ENCODE peak calls at places on chromosome 1, in seven cellular contexts. One of them, this sample, is unnamed.

GRCh38 chr1:938088-938683 is 14.5 kb downstream of the SAMD11 start:
- DNase-seq in AG08396: no peak
- DNase-seq in activated CD4-positive, alpha-beta T cell treated with anti-CD3 and anti-CD28 coated beads for 48 hours: no peak
- DNase-seq in kidney tubule cell: peak; percentile 71
- DNase-seq in M059J: peak; percentile 94
- DNase-seq in stimulated activated CD4-positive, alpha-beta T cell treated with anti-CD3 and anti-CD28 coated beads, Interleukin-15, amount 100 ng/mL, for 1 hour: no peak
- DNase-seq in H9: no peak
- DNase-seq in this sample: peak; percentile 57

GRCh38 chr1:206128192-206128591 is 11.0 kb upstream of the AVPR1B start:
- DNase-seq in AG08396: no peak
- DNase-seq in activated CD4-positive, alpha-beta T cell treated with anti-CD3 and anti-CD28 coated beads for 48 hours: no peak
- DNase-seq in kidney tubule cell: no peak
- DNase-seq in M059J: peak; percentile 80
- DNase-seq in stimulated activated CD4-positive, alpha-beta T cell treated with anti-CD3 and anti-CD28 coated beads, Interleukin-15, amount 100 ng/mL, for 1 hour: no peak
- DNase-seq in H9: no peak
- DNase-seq in this sample: peak; percentile 60

GRCh38 chr1:25900209-25900608 is 6.0 kb downstream of the STMN1 start:
- DNase-seq in AG08396: no peak
- DNase-seq in activated CD4-positive, alpha-beta T cell treated with anti-CD3 and anti-CD28 coated beads for 48 hours: no peak
- DNase-seq in kidney tubule cell: no peak
- DNase-seq in M059J: no peak
- DNase-seq in stimulated activated CD4-positive, alpha-beta T cell treated with anti-CD3 and anti-CD28 coated beads, Interleukin-15, amount 100 ng/mL, for 1 hour: no peak
- DNase-seq in H9: no peak
- DNase-seq in this sample: no peak

GRCh38 chr1:55542901-55543504 is 327.8 kb upstream of the USP24 start:
- DNase-seq in AG08396: no peak
- DNase-seq in activated CD4-positive, alpha-beta T cell treated with anti-CD3 and anti-CD28 coated beads for 48 hours: no peak
- DNase-seq in kidney tubule cell: peak; percentile 64
- DNase-seq in M059J: peak; percentile 70
- DNase-seq in stimulated activated CD4-positive, alpha-beta T cell treated with anti-CD3 and anti-CD28 coated beads, Interleukin-15, amount 100 ng/mL, for 1 hour: no peak
- DNase-seq in H9: no peak
- DNase-seq in this sample: no peak

GRCh38 chr1:9110669-9111356 is 18.1 kb downstream of the GPR157 start:
- DNase-seq in AG08396: peak; percentile 85
- DNase-seq in activated CD4-positive, alpha-beta T cell treated with anti-CD3 and anti-CD28 coated beads for 48 hours: peak; percentile 93
- DNase-seq in kidney tubule cell: peak; percentile 97
- DNase-seq in M059J: peak; percentile 87
- DNase-seq in stimulated activated CD4-positive, alpha-beta T cell treated with anti-CD3 and anti-CD28 coated beads, Interleukin-15, amount 100 ng/mL, for 1 hour: peak; percentile 80
- DNase-seq in H9: peak; percentile 96
- DNase-seq in this sample: peak; percentile 98

GRCh38 chr1:222618880-222619321 is 1.0 kb downstream of the MIA3 start:
- DNase-seq in AG08396: peak; percentile 29
- DNase-seq in activated CD4-positive, alpha-beta T cell treated with anti-CD3 and anti-CD28 coated beads for 48 hours: peak; percentile 31
- DNase-seq in kidney tubule cell: peak; percentile 49
- DNase-seq in M059J: peak; percentile 36
- DNase-seq in stimulated activated CD4-positive, alpha-beta T cell treated with anti-CD3 and anti-CD28 coated beads, Interleukin-15, amount 100 ng/mL, for 1 hour: no peak
- DNase-seq in H9: peak; percentile 55
- DNase-seq in this sample: peak; percentile 44

GRCh38 chr1:171292799-171293198 is 21.2 kb upstream of the FMO4 start:
- DNase-seq in AG08396: peak; percentile 11
- DNase-seq in activated CD4-positive, alpha-beta T cell treated with anti-CD3 and anti-CD28 coated beads for 48 hours: no peak
- DNase-seq in kidney tubule cell: no peak
- DNase-seq in M059J: peak; percentile 41
- DNase-seq in stimulated activated CD4-positive, alpha-beta T cell treated with anti-CD3 and anti-CD28 coated beads, Interleukin-15, amount 100 ng/mL, for 1 hour: no peak
- DNase-seq in H9: no peak
- DNase-seq in this sample: no peak

GRCh38 chr1:97364086-97364485 is 556.7 kb downstream of the DPYD start:
- DNase-seq in AG08396: peak; percentile 14
- DNase-seq in activated CD4-positive, alpha-beta T cell treated with anti-CD3 and anti-CD28 coated beads for 48 hours: no peak
- DNase-seq in kidney tubule cell: peak; percentile 61
- DNase-seq in M059J: peak; percentile 75
- DNase-seq in stimulated activated CD4-positive, alpha-beta T cell treated with anti-CD3 and anti-CD28 coated beads, Interleukin-15, amount 100 ng/mL, for 1 hour: no peak
- DNase-seq in H9: no peak
- DNase-seq in this sample: peak; percentile 42

GRCh38 chr1:161304927-161305871 is 4.6 kb downstream of the MPZ start:
- DNase-seq in AG08396: no peak
- DNase-seq in activated CD4-positive, alpha-beta T cell treated with anti-CD3 and anti-CD28 coated beads for 48 hours: peak; percentile 14
- DNase-seq in kidney tubule cell: no peak
- DNase-seq in M059J: no peak
- DNase-seq in stimulated activated CD4-positive, alpha-beta T cell treated with anti-CD3 and anti-CD28 coated beads, Interleukin-15, amount 100 ng/mL, for 1 hour: no peak
- DNase-seq in H9: no peak
- DNase-seq in this sample: no peak

GRCh38 chr1:84409888-84410287 is 11.6 kb downstream of the DNASE2B start:
- DNase-seq in AG08396: no peak
- DNase-seq in activated CD4-positive, alpha-beta T cell treated with anti-CD3 and anti-CD28 coated beads for 48 hours: no peak
- DNase-seq in kidney tubule cell: no peak
- DNase-seq in M059J: no peak
- DNase-seq in stimulated activated CD4-positive, alpha-beta T cell treated with anti-CD3 and anti-CD28 coated beads, Interleukin-15, amount 100 ng/mL, for 1 hour: no peak
- DNase-seq in H9: no peak
- DNase-seq in this sample: no peak

GRCh38 chr1:39854738-39855137 is 28.6 kb downstream of the TRIT1 start:
- DNase-seq in AG08396: no peak
- DNase-seq in activated CD4-positive, alpha-beta T cell treated with anti-CD3 and anti-CD28 coated beads for 48 hours: peak; percentile 45
- DNase-seq in kidney tubule cell: no peak
- DNase-seq in M059J: no peak
- DNase-seq in stimulated activated CD4-positive, alpha-beta T cell treated with anti-CD3 and anti-CD28 coated beads, Interleukin-15, amount 100 ng/mL, for 1 hour: no peak
- DNase-seq in H9: no peak
- DNase-seq in this sample: no peak

GRCh38 chr1:32969556-32969955 is 4.9 kb upstream of the RNF19B start:
- DNase-seq in AG08396: no peak
- DNase-seq in activated CD4-positive, alpha-beta T cell treated with anti-CD3 and anti-CD28 coated beads for 48 hours: no peak
- DNase-seq in kidney tubule cell: peak; percentile 34
- DNase-seq in M059J: no peak
- DNase-seq in stimulated activated CD4-positive, alpha-beta T cell treated with anti-CD3 and anti-CD28 coated beads, Interleukin-15, amount 100 ng/mL, for 1 hour: no peak
- DNase-seq in H9: no peak
- DNase-seq in this sample: peak; percentile 75

GRCh38 chr1:37663426-37664000 is 28.8 kb upstream of the CDCA8 start:
- DNase-seq in AG08396: no peak
- DNase-seq in activated CD4-positive, alpha-beta T cell treated with anti-CD3 and anti-CD28 coated beads for 48 hours: no peak
- DNase-seq in kidney tubule cell: no peak
- DNase-seq in M059J: no peak
- DNase-seq in stimulated activated CD4-positive, alpha-beta T cell treated with anti-CD3 and anti-CD28 coated beads, Interleukin-15, amount 100 ng/mL, for 1 hour: no peak
- DNase-seq in H9: no peak
- DNase-seq in this sample: no peak

GRCh38 chr1:958823-959729 is at the start of gene NOC2L:
- DNase-seq in AG08396: peak; percentile 97
- DNase-seq in activated CD4-positive, alpha-beta T cell treated with anti-CD3 and anti-CD28 coated beads for 48 hours: peak; percentile 97
- DNase-seq in kidney tubule cell: peak; percentile 89
- DNase-seq in M059J: peak; percentile 81
- DNase-seq in stimulated activated CD4-positive, alpha-beta T cell treated with anti-CD3 and anti-CD28 coated beads, Interleukin-15, amount 100 ng/mL, for 1 hour: peak; percentile 99
- DNase-seq in H9: peak; percentile 91
- DNase-seq in this sample: peak; percentile 92

GRCh38 chr1:56435434-56436337 is 143.7 kb downstream of the PLPP3 start:
- DNase-seq in AG08396: no peak
- DNase-seq in activated CD4-positive, alpha-beta T cell treated with anti-CD3 and anti-CD28 coated beads for 48 hours: no peak
- DNase-seq in kidney tubule cell: no peak
- DNase-seq in M059J: no peak
- DNase-seq in stimulated activated CD4-positive, alpha-beta T cell treated with anti-CD3 and anti-CD28 coated beads, Interleukin-15, amount 100 ng/mL, for 1 hour: no peak
- DNase-seq in H9: peak; percentile 78
- DNase-seq in this sample: no peak

GRCh38 chr1:153506831-153507413 is 28.9 kb downstream of the S100A6 start:
- DNase-seq in AG08396: peak; percentile 88
- DNase-seq in activated CD4-positive, alpha-beta T cell treated with anti-CD3 and anti-CD28 coated beads for 48 hours: no peak
- DNase-seq in kidney tubule cell: peak; percentile 74
- DNase-seq in M059J: peak; percentile 94
- DNase-seq in stimulated activated CD4-positive, alpha-beta T cell treated with anti-CD3 and anti-CD28 coated beads, Interleukin-15, amount 100 ng/mL, for 1 hour: no peak
- DNase-seq in H9: no peak
- DNase-seq in this sample: peak; percentile 57

GRCh38 chr1:57845041-57845440 is 421.2 kb upstream of the DAB1 start:
- DNase-seq in AG08396: no peak
- DNase-seq in activated CD4-positive, alpha-beta T cell treated with anti-CD3 and anti-CD28 coated beads for 48 hours: no peak
- DNase-seq in kidney tubule cell: peak; percentile 81
- DNase-seq in M059J: peak; percentile 63
- DNase-seq in stimulated activated CD4-positive, alpha-beta T cell treated with anti-CD3 and anti-CD28 coated beads, Interleukin-15, amount 100 ng/mL, for 1 hour: no peak
- DNase-seq in H9: no peak
- DNase-seq in this sample: peak; percentile 96

GRCh38 chr1:180040034-180040433 is 85.4 kb downstream of the CEP350 start:
- DNase-seq in AG08396: peak; percentile 4
- DNase-seq in activated CD4-positive, alpha-beta T cell treated with anti-CD3 and anti-CD28 coated beads for 48 hours: no peak
- DNase-seq in kidney tubule cell: peak; percentile 30
- DNase-seq in M059J: peak; percentile 87
- DNase-seq in stimulated activated CD4-positive, alpha-beta T cell treated with anti-CD3 and anti-CD28 coated beads, Interleukin-15, amount 100 ng/mL, for 1 hour: no peak
- DNase-seq in H9: no peak
- DNase-seq in this sample: peak; percentile 6

GRCh38 chr1:235409045-235409820 is 42.0 kb downstream of the TBCE start:
- DNase-seq in AG08396: no peak
- DNase-seq in activated CD4-positive, alpha-beta T cell treated with anti-CD3 and anti-CD28 coated beads for 48 hours: no peak
- DNase-seq in kidney tubule cell: no peak
- DNase-seq in M059J: no peak
- DNase-seq in stimulated activated CD4-positive, alpha-beta T cell treated with anti-CD3 and anti-CD28 coated beads, Interleukin-15, amount 100 ng/mL, for 1 hour: no peak
- DNase-seq in H9: no peak
- DNase-seq in this sample: no peak

GRCh38 chr1:33140153-33141149 is 41.4 kb downstream of the TRIM62 start:
- DNase-seq in AG08396: no peak
- DNase-seq in activated CD4-positive, alpha-beta T cell treated with anti-CD3 and anti-CD28 coated beads for 48 hours: no peak
- DNase-seq in kidney tubule cell: peak; percentile 27
- DNase-seq in M059J: peak; percentile 47
- DNase-seq in stimulated activated CD4-positive, alpha-beta T cell treated with anti-CD3 and anti-CD28 coated beads, Interleukin-15, amount 100 ng/mL, for 1 hour: no peak
- DNase-seq in H9: peak; percentile 71
- DNase-seq in this sample: peak; percentile 52

GRCh38 chr1:204369006-204369726 is 9.4 kb upstream of the PLEKHA6 start:
- DNase-seq in AG08396: no peak
- DNase-seq in activated CD4-positive, alpha-beta T cell treated with anti-CD3 and anti-CD28 coated beads for 48 hours: no peak
- DNase-seq in kidney tubule cell: no peak
- DNase-seq in M059J: no peak
- DNase-seq in stimulated activated CD4-positive, alpha-beta T cell treated with anti-CD3 and anti-CD28 coated beads, Interleukin-15, amount 100 ng/mL, for 1 hour: no peak
- DNase-seq in H9: no peak
- DNase-seq in this sample: no peak

GRCh38 chr1:109610609-109611307 is 8.7 kb downstream of the GNAT2 start:
- DNase-seq in AG08396: no peak
- DNase-seq in activated CD4-positive, alpha-beta T cell treated with anti-CD3 and anti-CD28 coated beads for 48 hours: no peak
- DNase-seq in kidney tubule cell: peak; percentile 77
- DNase-seq in M059J: peak; percentile 77
- DNase-seq in stimulated activated CD4-positive, alpha-beta T cell treated with anti-CD3 and anti-CD28 coated beads, Interleukin-15, amount 100 ng/mL, for 1 hour: no peak
- DNase-seq in H9: no peak
- DNase-seq in this sample: peak; percentile 42

GRCh38 chr1:156523801-156524480 is 23.4 kb upstream of the MEF2D start:
- DNase-seq in AG08396: no peak
- DNase-seq in activated CD4-positive, alpha-beta T cell treated with anti-CD3 and anti-CD28 coated beads for 48 hours: no peak
- DNase-seq in kidney tubule cell: no peak
- DNase-seq in M059J: no peak
- DNase-seq in stimulated activated CD4-positive, alpha-beta T cell treated with anti-CD3 and anti-CD28 coated beads, Interleukin-15, amount 100 ng/mL, for 1 hour: no peak
- DNase-seq in H9: no peak
- DNase-seq in this sample: no peak

GRCh38 chr1:182617734-182618288 is 13.6 kb upstream of the RGS16 start:
- DNase-seq in AG08396: no peak
- DNase-seq in activated CD4-positive, alpha-beta T cell treated with anti-CD3 and anti-CD28 coated beads for 48 hours: no peak
- DNase-seq in kidney tubule cell: peak; percentile 23
- DNase-seq in M059J: peak; percentile 36
- DNase-seq in stimulated activated CD4-positive, alpha-beta T cell treated with anti-CD3 and anti-CD28 coated beads, Interleukin-15, amount 100 ng/mL, for 1 hour: no peak
- DNase-seq in H9: no peak
- DNase-seq in this sample: peak; percentile 75

This sample was measured in epithelial cell of esophagus.